ENCODE peak calls at places on chromosome 7, in ten cellular contexts. P, H, M, R, S, C, N, W, K and Z are unnamed samples.
A peak's percentile ranks its signal among the peaks of the same experiment; 100 is the strongest.

GRCh38 chr7:64907641-64908326 is 4.7 kb downstream of the ZNF273 start:
- DNase-seq in P (no peak), H (no peak), M (no peak), R (no peak), S (no peak), C (no peak), N (no peak), W (no peak), K (no peak), Z (no peak)

GRCh38 chr7:43164757-43165156 is 52.3 kb downstream of the HECW1 start:
- DNase-seq in P (peak; percentile 91), H (no peak), M (no peak), R (no peak), S (no peak), C (no peak), N (peak; percentile 7), W (no peak), K (no peak), Z (no peak)

GRCh38 chr7:111138196-111138569 is 47.3 kb downstream of the LRRN3 start:
- DNase-seq in P (peak; percentile 85), H (no peak), M (no peak), R (no peak), S (no peak), C (peak; percentile 77), N (peak; percentile 25), W (peak; percentile 47), K (peak; percentile 28), Z (peak; percentile 71)

GRCh38 chr7:28145090-28145626 is 35.4 kb downstream of the JAZF1 start:
- DNase-seq in P (no peak), H (no peak), M (no peak), R (no peak), S (no peak), C (no peak), N (no peak), W (no peak), K (no peak), Z (no peak)

GRCh38 chr7:147803625-147804024 is 786.9 kb upstream of the C7orf33 start:
- DNase-seq in P (no peak), H (no peak), M (no peak), R (no peak), S (no peak), C (no peak), N (no peak), W (no peak), K (no peak), Z (no peak)

GRCh38 chr7:94656925-94657731 is 1.2 kb upstream of the SGCE start:
- DNase-seq in P (peak; percentile 55), H (no peak), M (no peak), R (no peak), S (peak; percentile 54), C (peak; percentile 21), N (peak; percentile 8), W (no peak), K (no peak), Z (peak; percentile 75)

GRCh38 chr7:35334511-35334910 is 80.6 kb upstream of the TBX20 start:
- DNase-seq in P (peak; percentile 62), H (no peak), M (no peak), R (no peak), S (no peak), C (no peak), N (no peak), W (no peak), K (no peak), Z (no peak)

GRCh38 chr7:96026006-96026405 is 253.7 kb downstream of the DYNC1I1 start:
- DNase-seq in P (no peak), H (no peak), M (no peak), R (no peak), S (no peak), C (no peak), N (no peak), W (no peak), K (no peak), Z (no peak)

GRCh38 chr7:137642467-137642866 is 204.3 kb downstream of the DGKI start:
- DNase-seq in P (peak; percentile 87), H (no peak), M (no peak), R (no peak), S (no peak), C (no peak), N (peak; percentile 80), W (no peak), K (no peak), Z (no peak)

GRCh38 chr7:1502845-1503244 is 1.3 kb downstream of the INTS1 start:
- DNase-seq in P (no peak), H (no peak), M (no peak), R (no peak), S (no peak), C (no peak), N (no peak), W (no peak), K (no peak), Z (peak; percentile 77)

GRCh38 chr7:143250822-143251221 is 12.4 kb upstream of the GSTK1 start:
- DNase-seq in P (no peak), H (no peak), M (no peak), R (no peak), S (no peak), C (no peak), N (peak; percentile 34), W (no peak), K (no peak), Z (no peak)

GRCh38 chr7:119270045-119270464 is 1002.9 kb upstream of the KCND2 start:
- DNase-seq in P (peak; percentile 22), H (no peak), M (peak; percentile 1), R (peak; percentile 57), S (no peak), C (peak; percentile 37), N (peak; percentile 77), W (no peak), K (peak; percentile 59), Z (peak; percentile 21)

GRCh38 chr7:55409474-55410225 is 44.5 kb downstream of the LANCL2 start:
- DNase-seq in P (peak; percentile 7), H (no peak), M (no peak), R (no peak), S (no peak), C (no peak), N (peak; percentile 52), W (no peak), K (no peak), Z (no peak)

GRCh38 chr7:127850195-127850594 is 181.0 kb downstream of the LRRC4 start:
- DNase-seq in P (no peak), H (no peak), M (no peak), R (no peak), S (no peak), C (peak; percentile 52), N (no peak), W (no peak), K (no peak), Z (no peak)

GRCh38 chr7:16668049-16668858 is 22.3 kb downstream of the BZW2 start:
- DNase-seq in P (peak; percentile 99), H (no peak), M (no peak), R (peak; percentile 71), S (no peak), C (no peak), N (peak; percentile 99), W (peak; percentile 58), K (peak; percentile 73), Z (no peak)

GRCh38 chr7:142629588-142630260 is 119.5 kb upstream of the PRSS1 start:
- DNase-seq in P (peak; percentile 54), H (no peak), M (no peak), R (no peak), S (no peak), C (no peak), N (no peak), W (no peak), K (no peak), Z (no peak)

GRCh38 chr7:101743241-101743994 is 74.0 kb upstream of the CUX1 start:
- DNase-seq in P (peak; percentile 51), H (peak; percentile 54), M (peak; percentile 96), R (peak; percentile 63), S (peak; percentile 47), C (peak; percentile 69), N (peak; percentile 90), W (peak; percentile 47), K (peak; percentile 82), Z (peak; percentile 88)

GRCh38 chr7:135414850-135415439 is 95.0 kb downstream of the CNOT4 start:
- DNase-seq in P (peak; percentile 49), H (no peak), M (peak; percentile 12), R (peak; percentile 44), S (no peak), C (peak; percentile 40), N (peak; percentile 84), W (peak; percentile 10), K (no peak), Z (no peak)

GRCh38 chr7:32378991-32379390 is 111.2 kb downstream of the LSM5 start:
- DNase-seq in P (no peak), H (no peak), M (peak; percentile 36), R (no peak), S (no peak), C (no peak), N (no peak), W (no peak), K (no peak), Z (no peak)

GRCh38 chr7:26403640-26404039 is 112.0 kb downstream of the SNX10 start:
- DNase-seq in P (no peak), H (no peak), M (no peak), R (no peak), S (no peak), C (no peak), N (no peak), W (no peak), K (no peak), Z (no peak)

GRCh38 chr7:94394058-94394398 is 667 bp upstream of the COL1A2 start:
- DNase-seq in P (no peak), H (no peak), M (no peak), R (no peak), S (no peak), C (no peak), N (no peak), W (peak; percentile 13), K (no peak), Z (no peak)

GRCh38 chr7:117807688-117808087 is 65.6 kb downstream of the CTTNBP2 start:
- DNase-seq in P (no peak), H (no peak), M (no peak), R (no peak), S (no peak), C (no peak), N (no peak), W (no peak), K (no peak), Z (no peak)

GRCh38 chr7:41730668-41731067 is 27.8 kb upstream of the INHBA start:
- DNase-seq in P (no peak), H (no peak), M (no peak), R (no peak), S (no peak), C (no peak), N (no peak), W (no peak), K (no peak), Z (no peak)

GRCh38 chr7:87328281-87328680 is 17.2 kb upstream of the CROT start:
- DNase-seq in P (no peak), H (no peak), M (no peak), R (no peak), S (no peak), C (no peak), N (peak; percentile 55), W (no peak), K (no peak), Z (no peak)

GRCh38 chr7:103577059-103577458 is 131.1 kb upstream of the SLC26A5 start:
- DNase-seq in P (no peak), H (no peak), M (no peak), R (no peak), S (no peak), C (no peak), N (no peak), W (no peak), K (no peak), Z (no peak)

GRCh38 chr7:44757311-44757710 is 8.7 kb downstream of the ZMIZ2 start:
- DNase-seq in P (no peak), H (no peak), M (peak; percentile 46), R (no peak), S (peak; percentile 66), C (no peak), N (no peak), W (peak; percentile 66), K (no peak), Z (peak; percentile 32)

GRCh38 chr7:138773817-138774216 is 24.0 kb upstream of the TMEM213 start:
- DNase-seq in P (no peak), H (no peak), M (peak; percentile 87), R (no peak), S (no peak), C (no peak), N (no peak), W (no peak), K (peak; percentile 51), Z (peak; percentile 61)

GRCh38 chr7:24756989-24757798 is at the start of gene GSDME:
- DNase-seq in P (peak; percentile 80), H (peak; percentile 2), M (peak; percentile 90), R (peak; percentile 46), S (peak; percentile 70), C (peak; percentile 67), N (peak; percentile 51), W (peak; percentile 47), K (peak; percentile 81), Z (peak; percentile 82)